ENCODE peak calls at places on chromosomes 1 and 21, in five cellular contexts. R is stomach, J is neural progenitor cell, L is left ventricle myocardium inferior, S is esophagus squamous epithelium. C is an unnamed sample.
A peak's percentile ranks its signal among the peaks of the same experiment; 100 is the strongest.

GRCh38 chr1:247639381-247639981 is 34.1 kb downstream of the OR2G3 start:
- DNase-seq in R (peak; percentile 82), L (peak; percentile 72), J (peak; percentile 80), S (no peak), C (no peak)

GRCh38 chr1:233112184-233113008 is 162.0 kb downstream of the NTPCR start:
- DNase-seq in L (no peak), R (no peak), J (no peak), S (no peak), C (no peak)

GRCh38 chr1:220970311-220970710 is 91.1 kb downstream of the HLX start:
- DNase-seq in L (no peak), J (no peak), S (no peak), R (no peak), C (no peak)

GRCh38 chr1:180151508-180151907 is 3.2 kb upstream of the QSOX1 start:
- DNase-seq in S (no peak), L (no peak), R (no peak), J (no peak), C (no peak)

GRCh38 chr1:164716992-164717703 is 158.2 kb downstream of the PBX1 start:
- DNase-seq in R (no peak), S (no peak), J (no peak), L (no peak), C (no peak)

GRCh38 chr1:232984577-232985425 is 34.4 kb downstream of the NTPCR start:
- DNase-seq in L (no peak), S (no peak), J (no peak), R (no peak), C (no peak)

GRCh38 chr1:156373546-156373945 is 4.5 kb downstream of the RHBG start:
- DNase-seq in J (no peak), R (no peak), L (no peak), S (no peak), C (no peak)

GRCh38 chr1:236273358-236273757 is 8.4 kb downstream of the ERO1B start:
- DNase-seq in S (no peak), L (no peak), R (no peak), J (no peak), C (no peak)

GRCh38 chr21:14114251-14114650 is 96.5 kb downstream of the LIPI start:
- DNase-seq in R (no peak), J (no peak), L (no peak), S (no peak), C (no peak)

GRCh38 chr1:201792534-201793305 is 36.2 kb upstream of the IPO9 start:
- DNase-seq in R (peak; percentile 81), S (no peak), L (peak; percentile 71), J (peak; percentile 87), C (peak; percentile 93)

GRCh38 chr1:40980068-40980452 is 564 bp downstream of the CTPS1 start:
- DNase-seq in S (no peak), L (no peak), J (no peak), R (no peak), C (no peak)

GRCh38 chr1:21696931-21697330 is 27.8 kb upstream of the RAP1GAP start:
- DNase-seq in J (no peak), R (no peak), S (no peak), L (no peak), C (no peak)

GRCh38 chr1:19974822-19975416 is 4.5 kb downstream of the PLA2G2A start:
- DNase-seq in L (peak; percentile 49), J (peak; percentile 69), S (no peak), R (peak; percentile 45), C (no peak)

GRCh38 chr1:207910678-207911354 is at the start of gene CD34:
- DNase-seq in S (no peak), L (peak; percentile 85), J (peak; percentile 71), R (no peak), C (no peak)

GRCh38 chr1:76826072-76826827 is 41.0 kb upstream of the ST6GALNAC5 start:
- DNase-seq in J (no peak), R (no peak), L (no peak), S (no peak), C (no peak)

GRCh38 chr1:196152086-196152485 is 456.2 kb downstream of the KCNT2 start:
- DNase-seq in L (no peak), J (no peak), S (no peak), R (no peak), C (no peak)

GRCh38 chr1:38454236-38454635 is 405.3 kb downstream of the RRAGC start:
- DNase-seq in S (no peak), J (no peak), R (no peak), L (no peak), C (no peak)

GRCh38 chr21:42250422-42251403 is 31.8 kb downstream of the ABCG1 start:
- DNase-seq in J (no peak), L (no peak), R (no peak), S (no peak), C (no peak)

GRCh38 chr1:97507863-97508262 is 413.0 kb downstream of the DPYD start:
- DNase-seq in S (no peak), J (no peak), R (no peak), L (no peak), C (no peak)

GRCh38 chr1:180530501-180530900 is 28.1 kb upstream of the ACBD6 start:
- DNase-seq in J (no peak), S (no peak), R (no peak), L (no peak), C (no peak)

GRCh38 chr1:94463056-94463764 is 45.0 kb downstream of the ABCD3 start:
- DNase-seq in R (no peak), S (no peak), J (no peak), L (no peak), C (no peak)

GRCh38 chr1:231584117-231584516 is 42.5 kb upstream of the DISC1 start:
- DNase-seq in R (no peak), L (no peak), S (no peak), J (no peak), C (no peak)

GRCh38 chr1:10212476-10212875 is 2.1 kb downstream of the KIF1B start:
- DNase-seq in S (no peak), J (no peak), L (no peak), R (no peak), C (no peak)
- H3K4me1 ChIP-seq in S (peaks cover 68% of the 10 kb centered on the region), J (peaks cover 34% of the 10 kb centered on the region), L (peaks cover 77% of the 10 kb centered on the region), R (peaks cover 17% of the 10 kb centered on the region), C (peaks cover 62% of the 10 kb centered on the region)

GRCh38 chr1:26826261-26827201 is at the start of gene ZDHHC18:
- DNase-seq in L (peak; percentile 73), S (no peak), R (peak; percentile 76), J (peak; percentile 89), C (no peak)

GRCh38 chr1:26824735-26825134 is 1.8 kb upstream of the ZDHHC18 start:
- DNase-seq in J (no peak), S (no peak), L (no peak), R (no peak), C (no peak)

GRCh38 chr1:26814893-26815292 is 11.6 kb upstream of the ZDHHC18 start:
- DNase-seq in L (no peak), R (no peak), J (no peak), S (no peak), C (no peak)

GRCh38 chr1:26822737-26823395 is 3.6 kb upstream of the ZDHHC18 start:
- DNase-seq in J (no peak), L (no peak), S (no peak), R (no peak), C (no peak)

GRCh38 chr1:26820784-26821269 is 5.7 kb upstream of the ZDHHC18 start:
- DNase-seq in J (no peak), R (no peak), S (no peak), L (no peak), C (no peak)
- TF ChIP-seq CTCF in J (no peak), R (no peak), S (no peak), L (no peak), C (no peak)

GRCh38 chr1:10904396-10905358 is 107.8 kb upstream of the TARDBP start:
- DNase-seq in L (no peak), J (no peak), R (no peak), S (no peak), C (no peak)

GRCh38 chr1:10909697-10910489 is 102.6 kb upstream of the TARDBP start:
- DNase-seq in J (peak; percentile 78), S (no peak), R (peak; percentile 77), L (peak; percentile 35), C (no peak)

GRCh38 chr1:10908266-10908665 is 104.2 kb upstream of the TARDBP start:
- DNase-seq in J (no peak), L (no peak), R (no peak), S (no peak), C (no peak)

GRCh38 chr1:10905841-10906655 is 106.4 kb upstream of the TARDBP start:
- DNase-seq in L (no peak), R (no peak), S (no peak), J (no peak), C (no peak)

DNA sequence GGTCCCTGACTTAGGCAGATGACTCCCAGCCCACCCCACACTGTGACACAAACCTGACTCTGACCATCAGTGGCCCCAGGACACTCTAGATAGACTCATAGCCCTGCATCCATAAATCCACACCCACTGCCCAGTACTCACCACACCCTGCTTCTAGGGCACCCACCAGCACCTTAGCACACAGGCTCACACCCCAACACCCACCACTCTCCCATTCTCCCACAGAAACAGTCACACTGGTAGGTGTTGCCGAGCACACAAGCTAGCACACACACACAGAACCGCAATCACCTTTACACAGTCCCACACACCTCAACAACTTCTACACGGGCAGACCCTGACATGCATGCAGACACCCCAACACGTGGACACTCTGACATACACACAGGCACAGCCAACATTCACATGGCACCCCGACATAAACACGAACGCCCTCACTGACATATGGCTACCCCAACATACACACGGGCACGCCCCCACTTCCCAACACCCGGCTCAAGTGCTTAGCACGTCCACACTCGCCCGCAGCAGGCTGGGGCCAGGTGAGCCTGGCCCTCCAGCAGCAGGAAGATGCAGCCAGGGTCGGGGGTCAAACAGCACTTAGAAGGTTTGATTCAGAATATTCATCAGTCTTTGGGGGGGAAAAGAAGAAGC is 105.5 kb upstream of the TARDBP start:
- DNase-seq in J (no peak), L (no peak), R (no peak), S (no peak), C (no peak)
- H3K4me1 ChIP-seq in J (peaks cover 30% of the 10 kb centered on the region), L (no peaks in the 10 kb centered on the region), R (no peaks in the 10 kb centered on the region), S (peaks cover 45% of the 10 kb centered on the region), C (peaks cover 7% of the 10 kb centered on the region)

DNA sequence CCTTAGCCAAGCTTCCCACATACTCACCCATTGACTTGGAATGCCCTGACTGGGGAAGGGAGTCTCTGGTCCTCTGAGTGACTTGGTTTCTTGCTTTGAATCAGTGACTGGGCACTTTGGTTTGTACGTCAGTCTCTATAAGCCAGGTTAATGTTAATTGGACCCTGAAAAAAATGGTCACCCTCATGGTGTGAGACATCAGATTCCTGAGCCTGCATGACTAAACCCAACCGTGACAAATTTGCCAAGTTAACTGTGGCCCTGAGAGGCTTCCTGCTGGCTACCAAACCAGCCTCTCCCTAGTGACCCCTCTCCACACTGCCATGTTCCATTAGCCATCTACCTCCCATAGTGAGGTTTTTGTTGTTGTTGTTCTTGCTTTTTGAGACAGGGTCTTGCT is 44.1 kb upstream of the ITPKB start:
- DNase-seq in L (no peak), J (no peak), S (no peak), R (no peak), C (no peak)
- TF ChIP-seq CTCF in L (no peak), J (no peak), S (no peak), R (no peak), C (no peak)

GRCh38 chr1:91011726-91012125 is 10.1 kb downstream of the ZNF644 start:
- DNase-seq in J (no peak), L (no peak), S (no peak), R (no peak), C (no peak)
- H3K4me1 ChIP-seq in J (peaks cover 22% of the 10 kb centered on the region), L (peaks cover 80% of the 10 kb centered on the region), S (peaks cover 52% of the 10 kb centered on the region), R (peaks cover 19% of the 10 kb centered on the region), C (peaks cover 64% of the 10 kb centered on the region)